ENCODE peak calls at places on chromosomes 13 and 19, in four cellular contexts. M, V, E and A are unnamed samples.

GRCh38 chr19:29942404-29943261 is 594 bp downstream of the URI1 start:
- DNase-seq in M (peak; percentile 67), V (peak; percentile 70), E (no peak), A (peak; percentile 84)

GRCh38 chr13:111282997-111283396 is 37.4 kb upstream of the TEX29 start:
- DNase-seq in M (no peak), V (no peak), E (no peak), A (no peak)

GRCh38 chr13:29761815-29762214 is 88.6 kb downstream of the UBL3 start:
- DNase-seq in M (no peak), V (no peak), E (no peak), A (no peak)

GRCh38 chr13:44088911-44089851 is 209.5 kb downstream of the LACC1 start:
- DNase-seq in M (no peak), V (no peak), E (no peak), A (peak; percentile 60)

GRCh38 chr13:44853641-44854040 is 135.6 kb downstream of the NUFIP1 start:
- DNase-seq in M (no peak), V (no peak), E (peak; percentile 32), A (no peak)

GRCh38 chr13:35136585-35136984 is 194.5 kb downstream of the NBEA start:
- DNase-seq in M (no peak), V (no peak), E (no peak), A (no peak)

GRCh38 chr19:53102701-53103140 is 501 bp downstream of the ZNF160 start:
- DNase-seq in M (peak; percentile 46), V (peak; percentile 23), E (no peak), A (peak; percentile 68)

GRCh38 chr19:7247160-7247559 is 47.1 kb downstream of the INSR start:
- DNase-seq in M (no peak), V (no peak), E (peak; percentile 69), A (no peak)

GRCh38 chr19:3137139-3137538 is 1.3 kb downstream of the GNA15 start:
- DNase-seq in M (peak; percentile 40), V (no peak), E (no peak), A (no peak)

GRCh38 chr19:11018179-11018578 is 57.3 kb downstream of the SMARCA4 start:
- DNase-seq in M (no peak), V (no peak), E (peak; percentile 67), A (no peak)

GRCh38 chr13:95354156-95354555 is 52.9 kb upstream of the ABCC4 start:
- DNase-seq in M (no peak), V (no peak), E (no peak), A (no peak)

GRCh38 chr19:50315773-50316448 is 13.3 kb downstream of the KCNC3 start:
- DNase-seq in M (no peak), V (peak; percentile 74), E (no peak), A (peak; percentile 76)

GRCh38 chr19:58279925-58280316 is 1.2 kb downstream of the ZNF8 start:
- DNase-seq in M (no peak), V (no peak), E (no peak), A (no peak)

GRCh38 chr13:99656092-99656745 is 154.9 kb downstream of the TM9SF2 start:
- DNase-seq in M (peak; percentile 72), V (peak; percentile 89), E (peak; percentile 72), A (peak; percentile 90)

GRCh38 chr13:51818771-51819511 is 15.0 kb upstream of the DHRS12 start:
- DNase-seq in M (no peak), V (no peak), E (no peak), A (peak; percentile 72)

GRCh38 chr19:11361037-11361770 is 6.0 kb downstream of the PLPPR2 start:
- DNase-seq in M (no peak), V (no peak), E (no peak), A (no peak)

GRCh38 chr13:44396963-44397580 is 23.4 kb downstream of the SERP2 start:
- DNase-seq in M (peak; percentile 62), V (no peak), E (no peak), A (no peak)

GRCh38 chr13:48094404-48094780 is 512 bp downstream of the MED4 start:
- DNase-seq in M (no peak), V (peak; percentile 15), E (no peak), A (no peak)

GRCh38 chr19:592101-592500 is 2.4 kb downstream of the HCN2 start:
- DNase-seq in M (no peak), V (no peak), E (no peak), A (no peak)

GRCh38 chr19:16104722-16105121 is 7.0 kb upstream of the RAB8A start:
- DNase-seq in M (no peak), V (no peak), E (no peak), A (no peak)

GRCh38 chr13:68697551-68697950 is 1410.1 kb upstream of the ATXN8OS start:
- DNase-seq in M (no peak), V (peak; percentile 5), E (no peak), A (no peak)

GRCh38 chr13:71602327-71602726 is 264.7 kb downstream of the DACH1 start:
- DNase-seq in M (no peak), V (no peak), E (no peak), A (no peak)

GRCh38 chr19:35135389-35135909 is 590 bp upstream of the LGI4 start:
- DNase-seq in M (peak; percentile 86), V (peak; percentile 72), E (no peak), A (peak; percentile 81)

GRCh38 chr19:35155441-35155840 is 906 bp downstream of the FXYD5 start:
- DNase-seq in M (no peak), V (no peak), E (no peak), A (peak; percentile 51)

GRCh38 chr19:3154957-3155736 is 19.3 kb downstream of the GNA15 start:
- DNase-seq in M (peak; percentile 86), V (peak; percentile 94), E (peak; percentile 30), A (peak; percentile 94)

GRCh38 chr13:41310963-41311606 is at the start of gene NAA16:
- DNase-seq in M (peak; percentile 95), V (peak; percentile 97), E (peak; percentile 72), A (peak; percentile 96)

GRCh38 chr13:52968074-52968700 is 60.4 kb upstream of the OLFM4 start:
- DNase-seq in M (peak; percentile 76), V (peak; percentile 70), E (peak; percentile 70), A (peak; percentile 77)

GRCh38 chr19:7004313-7004931 is 16.8 kb downstream of the MBD3L2B start:
- DNase-seq in M (no peak), V (peak; percentile 54), E (no peak), A (no peak)

GRCh38 chr13:74101436-74101835 is 32.8 kb downstream of the KLF12 start:
- DNase-seq in M (no peak), V (no peak), E (no peak), A (no peak)

GRCh38 chr19:55599468-55600335 is at the start of the genes FIZ1 and ZNF524:
- DNase-seq in M (peak; percentile 99), V (peak; percentile 100), E (peak; percentile 99), A (peak; percentile 98)

GRCh38 chr13:97889803-97890202 is 63.7 kb upstream of the IPO5 start:
- DNase-seq in M (peak; percentile 62), V (no peak), E (no peak), A (no peak)

GRCh38 chr13:41561179-41561578 is 103.8 kb downstream of the RGCC start:
- DNase-seq in M (no peak), V (no peak), E (no peak), A (no peak)

GRCh38 chr19:38647966-38648788 is 728 bp downstream of the ACTN4 start:
- DNase-seq in M (no peak), V (no peak), E (no peak), A (no peak)

GRCh38 chr19:33385956-33386355 is 12.4 kb downstream of the CEBPG start:
- DNase-seq in M (peak; percentile 76), V (no peak), E (no peak), A (no peak)

GRCh38 chr19:2775556-2776430 is 7.3 kb downstream of the SGTA start:
- DNase-seq in M (peak; percentile 82), V (no peak), E (peak; percentile 59), A (peak; percentile 92)

GRCh38 chr13:50400930-50401553 is 385.8 kb downstream of the KCNRG start:
- DNase-seq in M (no peak), V (peak; percentile 73), E (no peak), A (no peak)

GRCh38 chr19:13689050-13689449 is 75.3 kb upstream of the MRI1 start:
- DNase-seq in M (no peak), V (peak; percentile 71), E (no peak), A (peak; percentile 34)

GRCh38 chr13:94548382-94549240 is 47.3 kb downstream of the TGDS start:
- DNase-seq in M (peak; percentile 58), V (peak; percentile 53), E (peak; percentile 19), A (peak; percentile 63)

DNA sequence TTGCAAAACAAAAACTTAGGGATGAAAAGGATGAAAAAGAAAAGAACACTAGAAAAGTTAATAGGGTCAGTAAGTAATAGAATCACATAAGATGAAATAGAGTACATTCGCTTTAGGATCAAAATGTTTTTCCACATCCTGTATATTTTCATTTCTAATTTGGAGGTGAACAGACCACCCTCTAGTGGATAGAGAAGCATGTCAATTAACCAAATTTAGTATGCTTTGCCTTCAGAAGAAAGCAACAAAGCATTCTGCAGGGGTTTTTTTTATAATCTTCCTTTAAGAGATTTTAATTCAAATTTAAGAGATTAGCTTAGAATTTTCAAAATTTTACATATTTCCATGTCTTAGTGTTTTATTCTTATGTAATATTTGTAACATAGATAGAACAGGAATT is 610.9 kb upstream of the SGCG start:
- DNase-seq in M (no peak), V (no peak), E (no peak), A (no peak)
- TF ChIP-seq CTCF in M (no peak), V (no peak), E (no peak), A (no peak)

GRCh38 chr19:43504426-43505185 is at the start of gene PHLDB3:
- DNase-seq in M (peak; percentile 55), V (no peak), E (peak; percentile 57), A (peak; percentile 62)
- TF ChIP-seq CTCF in M (no peak), V (no peak), E (no peak), A (no peak)

GRCh38 chr19:18488403-18488723 is 33.5 kb downstream of the ELL start:
- DNase-seq in M (no peak), V (no peak), E (no peak), A (no peak)
- TF ChIP-seq CTCF in M (no peak), V (no peak), E (peak; percentile 43), A (peak; percentile 28)

GRCh38 chr13:91135949-91136348 is 211.5 kb upstream of the MIR17HG start:
- DNase-seq in M (no peak), V (peak; percentile 27), E (no peak), A (no peak)

GRCh38 chr13:91136806-91137205 is 210.7 kb upstream of the MIR17HG start:
- DNase-seq in M (no peak), V (no peak), E (no peak), A (no peak)

GRCh38 chr13:91142572-91142971 is 204.9 kb upstream of the MIR17HG start:
- DNase-seq in M (no peak), V (no peak), E (no peak), A (no peak)

GRCh38 chr13:91141619-91142061 is 205.8 kb upstream of the MIR17HG start:
- DNase-seq in M (no peak), V (no peak), E (no peak), A (no peak)

DNA sequence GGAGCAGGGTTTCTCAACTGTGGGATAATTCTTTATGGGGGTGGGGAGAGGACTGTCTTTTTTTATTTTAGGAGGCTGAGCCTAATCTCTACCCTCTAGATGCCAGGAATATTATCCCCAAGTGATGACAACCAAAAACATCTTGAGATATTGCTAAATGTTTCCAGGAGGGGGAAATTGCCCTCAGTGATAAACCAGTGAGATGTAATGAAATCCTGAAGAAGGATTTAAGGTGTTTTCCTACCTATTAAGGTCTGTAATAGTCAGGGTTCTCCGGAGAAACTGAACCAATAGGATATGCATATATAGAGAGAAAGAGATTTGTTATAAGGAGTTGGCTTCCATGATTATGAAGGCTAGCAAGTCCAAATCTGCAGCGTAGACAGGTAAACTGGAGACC is 208.3 kb upstream of the MIR17HG start:
- DNase-seq in M (no peak), V (no peak), E (no peak), A (no peak)
- TF ChIP-seq CTCF in M (no peak), V (no peak), E (no peak), A (no peak)